ENCODE peak calls at places on chromosomes 11 and 22, in ten cellular contexts. V is foreskin melanocyte; J is AG20443; A is heart right ventricle; T is AML-193; Z is activated CD8-positive, alpha-beta T cell treated with anti-CD3 and anti-CD28 coated beads, Interleukin-2, amount 10 ng/mL, durations not matched to agents 7 days and 5 days; K is ovary; S is activated T-cell treated with anti-CD3 and anti-CD28 coated beads, Interleukin-2, amount 50 U/mL, for 72 hours; H is fibroblast of villous mesenchyme; P is Right ventricle myocardium superior. U is an unnamed sample.

GRCh38 chr11:83063073-83063754 is 8.5 kb downstream of the RAB30 start:
- DNase-seq in V (no peak), J (peak), A (no peak), T (peak), Z (peak), K (no peak), S (no peak), H (peak), P (no peak), U (no peak)

GRCh38 chr11:96002339-96002738 is 78.4 kb upstream of the MTMR2 start:
- DNase-seq in V (no peak), J (no peak), A (no peak), T (no peak), Z (no peak), K (no peak), S (no peak), H (no peak), P (no peak), U (no peak)

GRCh38 chr22:49365191-49365837 is 462.4 kb downstream of the BRD1 start:
- DNase-seq in V (no peak), J (no peak), A (no peak), T (no peak), Z (peak), K (no peak), S (no peak), H (no peak), P (no peak), U (no peak)

GRCh38 chr22:46136539-46137217 is 13.6 kb upstream of the PPARA start:
- DNase-seq in V (no peak), J (no peak), A (no peak), T (no peak), Z (no peak), K (no peak), S (no peak), H (no peak), P (no peak), U (no peak)

GRCh38 chr11:26623076-26623666 is 51.1 kb upstream of the MUC15 start:
- DNase-seq in V (no peak), J (no peak), A (no peak), T (no peak), Z (no peak), K (no peak), S (no peak), H (peak), P (no peak), U (no peak)

GRCh38 chr11:71298016-71298550 is 45.7 kb upstream of the SHANK2 start:
- DNase-seq in V (no peak), J (no peak), A (no peak), T (no peak), Z (no peak), K (no peak), S (no peak), H (no peak), P (no peak), U (no peak)

GRCh38 chr22:49968313-49968830 is 7.8 kb downstream of the PIM3 start:
- DNase-seq in V (no peak), J (no peak), A (no peak), T (no peak), Z (peak), K (peak), S (no peak), H (no peak), P (peak), U (peak)

GRCh38 chr22:18031670-18032454 is 7.5 kb upstream of the MICAL3 start:
- DNase-seq in V (no peak), J (peak), A (no peak), T (no peak), Z (no peak), K (no peak), S (no peak), H (peak), P (no peak), U (no peak)

GRCh38 chr11:3795131-3796092 is 1.9 kb downstream of the NUP98 start:
- DNase-seq in V (no peak), J (no peak), A (no peak), T (no peak), Z (no peak), K (no peak), S (no peak), H (no peak), P (no peak), U (no peak)

GRCh38 chr11:112817376-112817775 is 143.8 kb upstream of the NCAM1 start:
- DNase-seq in V (no peak), J (no peak), A (no peak), T (no peak), Z (no peak), K (no peak), S (no peak), H (no peak), P (no peak), U (no peak)

GRCh38 chr11:96316869-96317268 is 26.1 kb downstream of the MAML2 start:
- DNase-seq in V (no peak), J (peak), A (no peak), T (no peak), Z (no peak), K (no peak), S (no peak), H (no peak), P (no peak), U (no peak)

GRCh38 chr11:65311197-65311631 is 3.5 kb upstream of the CDC42EP2 start:
- DNase-seq in V (no peak), J (no peak), A (no peak), T (no peak), Z (no peak), K (no peak), S (no peak), H (no peak), P (peak), U (no peak)

GRCh38 chr11:20618083-20618482 is 18.7 kb downstream of the SLC6A5 start:
- DNase-seq in V (no peak), J (no peak), A (no peak), T (no peak), Z (no peak), K (no peak), S (no peak), H (no peak), P (no peak), U (no peak)

GRCh38 chr22:38327805-38328204 is 10.6 kb upstream of the CSNK1E start:
- DNase-seq in V (peak), J (peak), A (no peak), T (no peak), Z (no peak), K (no peak), S (no peak), H (peak), P (no peak), U (no peak)

GRCh38 chr11:75896843-75897419 is 81.9 kb downstream of the UVRAG start:
- DNase-seq in V (peak), J (peak), A (no peak), T (peak), Z (no peak), K (no peak), S (no peak), H (peak), P (no peak), U (no peak)

GRCh38 chr22:47164514-47165337 is 402.3 kb downstream of the TBC1D22A start:
- DNase-seq in V (no peak), J (no peak), A (no peak), T (no peak), Z (no peak), K (peak), S (no peak), H (no peak), P (peak), U (peak)

GRCh38 chr11:65438257-65439151 is 15.9 kb downstream of the NEAT1 start:
- DNase-seq in V (peak), J (no peak), A (no peak), T (no peak), Z (no peak), K (no peak), S (no peak), H (peak), P (no peak), U (no peak)

GRCh38 chr11:118180300-118180703 is 3.9 kb upstream of the SCN2B start:
- DNase-seq in V (no peak), J (peak), A (peak), T (no peak), Z (peak), K (peak), S (peak), H (no peak), P (peak), U (peak)

GRCh38 chr11:10263929-10264328 is 30.1 kb downstream of the SBF2 start:
- DNase-seq in V (no peak), J (peak), A (no peak), T (no peak), Z (no peak), K (no peak), S (no peak), H (peak), P (no peak), U (no peak)

GRCh38 chr11:63916837-63917684 is at the start of gene RCOR2:
- DNase-seq in V (peak), J (peak), A (peak), T (peak), Z (peak), K (peak), S (peak), H (peak), P (peak), U (peak)

GRCh38 chr22:21942939-21943338 is 9.7 kb downstream of the PPM1F start:
- DNase-seq in V (no peak), J (no peak), A (no peak), T (no peak), Z (no peak), K (no peak), S (no peak), H (no peak), P (no peak), U (no peak)

GRCh38 chr11:69013009-69013951 is at the start of gene MRGPRF:
- DNase-seq in V (no peak), J (peak), A (peak), T (no peak), Z (no peak), K (peak), S (no peak), H (peak), P (peak), U (peak)

GRCh38 chr11:18253222-18253621 is 4.8 kb upstream of the SAA2 start:
- DNase-seq in V (no peak), J (no peak), A (no peak), T (no peak), Z (no peak), K (no peak), S (no peak), H (no peak), P (no peak), U (no peak)

GRCh38 chr11:72317982-72318381 is 74.0 kb upstream of the PHOX2A start:
- DNase-seq in V (no peak), J (no peak), A (no peak), T (no peak), Z (no peak), K (no peak), S (no peak), H (no peak), P (no peak), U (no peak)

GRCh38 chr11:14249121-14249963 is 109.6 kb downstream of the RRAS2 start:
- DNase-seq in V (peak), J (peak), A (peak), T (peak), Z (peak), K (peak), S (peak), H (peak), P (no peak), U (peak)

GRCh38 chr22:38298312-38299000 is 18.8 kb downstream of the CSNK1E start:
- DNase-seq in V (no peak), J (peak), A (no peak), T (peak), Z (peak), K (no peak), S (peak), H (peak), P (no peak), U (peak)

GRCh38 chr11:130499828-130500227 is 51.4 kb downstream of the ADAMTS15 start:
- DNase-seq in V (peak), J (no peak), A (no peak), T (no peak), Z (no peak), K (no peak), S (no peak), H (no peak), P (no peak), U (no peak)

GRCh38 chr22:24270556-24271405 is at the start of gene SPECC1L:
- DNase-seq in V (peak), J (peak), A (peak), T (peak), Z (peak), K (peak), S (peak), H (peak), P (peak), U (peak)

GRCh38 chr11:61154528-61154927 is 6.7 kb downstream of the VPS37C start:
- DNase-seq in V (no peak), J (no peak), A (no peak), T (no peak), Z (no peak), K (no peak), S (no peak), H (no peak), P (no peak), U (no peak)

GRCh38 chr11:72813740-72814138 is 472 bp upstream of the ATG16L2 start:
- DNase-seq in V (peak), J (peak), A (peak), T (peak), Z (peak), K (no peak), S (peak), H (peak), P (peak), U (peak)

GRCh38 chr22:44880588-44881245 is 128.3 kb downstream of the ARHGAP8 start:
- DNase-seq in V (no peak), J (no peak), A (no peak), T (no peak), Z (no peak), K (peak), S (no peak), H (no peak), P (no peak), U (no peak)

GRCh38 chr11:60169264-60169915 is 13.5 kb downstream of the MS4A6A start:
- DNase-seq in V (no peak), J (no peak), A (peak), T (peak), Z (no peak), K (no peak), S (peak), H (peak), P (no peak), U (peak)

GRCh38 chr22:39279170-39279850 is 34.5 kb upstream of the PDGFB start:
- DNase-seq in V (no peak), J (no peak), A (no peak), T (no peak), Z (no peak), K (no peak), S (no peak), H (no peak), P (no peak), U (no peak)

GRCh38 chr11:38182126-38182907 is 1584.3 kb upstream of the RAG2 start:
- DNase-seq in V (no peak), J (no peak), A (no peak), T (no peak), Z (no peak), K (no peak), S (no peak), H (no peak), P (no peak), U (no peak)